ENCODE peak calls at places on chromosomes 5 and 9, in five cellular contexts. M is RWPE2, G is AG04449, N is Peyer's patch, B is GM20000. P is an unnamed sample.

GRCh38 chr5:76041863-76042262 is 41.3 kb upstream of the SV2C start:
- DNase-seq in M (no peak), G (no peak), N (no peak), B (no peak), P (no peak)

GRCh38 chr5:71769265-71769664 is 50.2 kb downstream of the CARTPT start:
- DNase-seq in M (no peak), G (no peak), N (no peak), B (no peak), P (no peak)

GRCh38 chr5:89396262-89396975 is 513.4 kb upstream of the MEF2C start:
- DNase-seq in M (no peak), G (no peak), N (no peak), B (no peak), P (no peak)

GRCh38 chr9:68780735-68781134 is 75.7 kb downstream of the PIP5K1B start:
- DNase-seq in M (no peak), G (no peak), N (no peak), B (no peak), P (no peak)

GRCh38 chr5:54514841-54515432 is 2.6 kb upstream of the SNX18 start:
- DNase-seq in M (no peak), G (peak), N (no peak), B (no peak), P (no peak)

GRCh38 chr5:135265497-135266300 is 133.3 kb downstream of the MACROH2A1 start:
- DNase-seq in M (no peak), G (no peak), N (no peak), B (no peak), P (no peak)

GRCh38 chr5:142984016-142984415 is 213.8 kb downstream of the ARHGAP26 start:
- DNase-seq in M (no peak), G (no peak), N (no peak), B (no peak), P (no peak)

GRCh38 chr5:10656176-10656830 is 92.4 kb downstream of the ANKRD33B start:
- DNase-seq in M (peak), G (no peak), N (no peak), B (no peak), P (no peak)

GRCh38 chr9:70409800-70410199 is 4.7 kb downstream of the KLF9 start:
- DNase-seq in M (no peak), G (no peak), N (no peak), B (no peak), P (no peak)

GRCh38 chr9:15333376-15333881 is 26.4 kb upstream of the TTC39B start:
- DNase-seq in M (no peak), G (no peak), N (no peak), B (no peak), P (no peak)

DNA sequence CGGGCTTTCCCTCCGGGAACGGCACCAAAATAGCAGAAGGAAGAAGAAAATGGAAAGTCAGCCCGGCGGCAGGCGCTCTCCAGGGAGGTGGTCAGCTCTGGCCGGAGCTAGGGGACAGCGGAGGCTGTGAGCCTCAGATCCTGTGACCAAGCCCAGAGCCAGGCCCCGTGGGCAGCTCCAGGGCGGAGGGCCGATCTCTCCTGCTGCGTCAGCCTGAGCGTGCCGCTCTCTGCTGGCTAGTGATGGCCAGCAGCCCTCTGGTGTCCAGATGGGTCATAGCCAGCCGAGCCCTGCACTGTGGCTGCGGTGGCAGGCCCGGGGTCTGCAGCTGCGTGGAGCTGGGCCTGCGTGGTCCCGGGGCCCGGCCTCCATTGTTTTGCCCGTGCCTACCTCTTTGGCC is 16.9 kb upstream of the NRARP start:
- DNase-seq in M (peak), G (no peak), N (no peak), B (peak), P (peak)
- TF ChIP-seq CTCF in M (peak), G (peak), N (peak), B (no peak), P (peak)

GRCh38 chr5:148999741-149000140 is 63.1 kb downstream of the SH3TC2 start:
- DNase-seq in M (no peak), G (no peak), N (no peak), B (no peak), P (no peak)

GRCh38 chr5:148995791-148996190 is 67.1 kb downstream of the SH3TC2 start:
- DNase-seq in M (no peak), G (no peak), N (no peak), B (no peak), P (no peak)

GRCh38 chr5:148998174-148998797 is 64.6 kb downstream of the SH3TC2 start:
- DNase-seq in M (no peak), G (no peak), N (no peak), B (peak), P (no peak)

GRCh38 chr5:148993283-148993936 is 69.5 kb downstream of the SH3TC2 start:
- DNase-seq in M (no peak), G (no peak), N (no peak), B (no peak), P (no peak)

DNA sequence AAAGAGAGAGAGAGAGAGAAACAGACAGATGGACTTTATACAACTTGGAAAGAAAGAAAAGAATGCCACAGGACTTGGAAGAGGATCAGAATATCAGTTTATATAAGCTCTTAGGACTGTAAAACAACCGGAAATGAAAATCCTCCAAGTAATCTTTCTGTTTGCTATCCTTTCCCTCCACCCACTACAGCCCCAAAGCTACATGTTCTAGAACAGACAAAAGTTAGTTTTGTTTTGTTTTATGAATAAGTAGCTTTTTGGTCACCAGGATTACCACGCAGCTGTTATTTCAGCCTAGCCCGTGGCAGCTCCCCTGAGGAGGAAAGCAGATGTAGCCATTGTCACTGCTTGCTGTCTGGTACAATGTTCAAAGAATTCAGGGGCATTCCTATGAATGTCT is 66.6 kb downstream of the SH3TC2 start:
- DNase-seq in M (no peak), G (no peak), N (no peak), B (no peak), P (no peak)
- TF ChIP-seq CTCF in M (no peak), G (no peak), N (no peak), B (no peak), P (no peak)

GRCh38 chr9:98933185-98933584 is 10.5 kb upstream of the COL15A1 start:
- DNase-seq in M (no peak), G (no peak), N (no peak), B (no peak), P (no peak)
- TF ChIP-seq CTCF in M (no peak), G (no peak), N (no peak), B (no peak), P (no peak)

GRCh38 chr9:18920685-18921084 is 112.3 kb downstream of the SAXO1 start:
- DNase-seq in M (no peak), G (no peak), N (no peak), B (no peak), P (no peak)

GRCh38 chr9:18923671-18924430 is 109.2 kb downstream of the SAXO1 start:
- DNase-seq in M (no peak), G (no peak), N (no peak), B (no peak), P (no peak)

GRCh38 chr9:18923167-18923566 is 109.8 kb downstream of the SAXO1 start:
- DNase-seq in M (no peak), G (no peak), N (no peak), B (no peak), P (no peak)

GRCh38 chr9:18921677-18922076 is 111.3 kb downstream of the SAXO1 start:
- DNase-seq in M (no peak), G (no peak), N (no peak), B (no peak), P (no peak)

DNA sequence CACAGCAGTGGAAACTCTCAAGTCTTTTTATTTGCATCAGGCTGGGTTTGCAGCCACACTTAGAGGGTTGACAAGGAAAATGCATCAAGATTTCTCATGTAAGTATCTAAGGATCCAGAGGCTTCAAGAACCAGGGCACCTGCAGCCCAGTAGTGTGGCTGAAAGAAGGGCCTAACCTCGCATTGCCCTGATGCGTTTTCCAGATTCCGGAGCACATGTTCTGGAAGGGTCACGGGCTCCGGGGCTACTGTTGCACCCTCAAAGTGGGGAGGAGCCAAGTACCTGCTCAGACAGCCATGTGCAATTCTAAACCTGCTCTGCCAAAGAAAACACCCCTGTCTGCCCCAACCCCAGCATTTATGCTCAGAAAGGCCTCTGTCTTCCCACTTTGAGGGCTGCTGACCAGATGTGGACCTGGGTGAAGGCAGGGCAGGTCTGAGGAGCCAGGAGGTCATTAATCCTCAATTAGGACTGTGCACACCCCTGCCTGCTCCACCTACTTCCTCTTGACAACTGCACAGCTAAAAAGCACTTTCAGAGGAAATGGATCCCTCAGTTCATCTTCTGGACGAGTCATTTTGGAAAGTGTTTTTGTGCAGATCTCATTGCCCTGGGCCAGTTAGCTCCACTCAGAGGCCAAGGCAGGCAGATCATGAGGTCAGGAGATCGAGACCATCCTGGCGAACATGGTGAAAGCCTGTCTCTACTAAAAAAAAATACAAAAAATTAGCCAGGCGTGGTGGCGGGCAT is 110.7 kb downstream of the SAXO1 start:
- DNase-seq in M (no peak), G (no peak), N (no peak), B (no peak), P (no peak)
- TF ChIP-seq CTCF in M (no peak), G (no peak), N (no peak), B (no peak), P (no peak)

GRCh38 chr9:129783516-129784361 is 19.2 kb upstream of the TOR1B start:
- DNase-seq in M (no peak), G (no peak), N (no peak), B (peak), P (no peak)
- TF ChIP-seq CTCF in M (peak), G (peak), N (peak), B (peak), P (peak)

GRCh38 chr9:1619915-1620705 is 395.0 kb upstream of the SMARCA2 start:
- DNase-seq in M (no peak), G (no peak), N (no peak), B (no peak), P (no peak)
- TF ChIP-seq CTCF in M (peak), G (no peak), N (no peak), B (no peak), P (no peak)

DNA sequence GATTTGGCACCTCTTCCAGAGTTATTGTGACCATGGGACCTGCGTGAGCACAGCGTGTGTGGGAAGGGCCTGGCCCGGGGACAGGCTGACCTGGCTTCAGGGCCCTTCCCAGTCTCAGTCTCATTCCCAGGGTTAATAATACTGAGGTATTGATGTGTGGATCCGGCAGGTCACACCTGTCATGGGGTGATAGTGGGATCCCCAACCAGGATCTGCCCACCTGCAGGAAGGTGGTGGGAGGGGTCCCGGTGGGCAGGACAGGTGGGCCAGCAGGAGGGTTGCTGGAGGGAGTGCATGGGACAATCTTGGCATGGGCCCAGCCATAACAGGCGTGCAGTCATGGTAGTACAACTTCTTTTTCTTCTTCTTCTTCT is 55.4 kb downstream of the COL15A1 start:
- DNase-seq in M (no peak), G (no peak), N (no peak), B (no peak), P (no peak)
- TF ChIP-seq CTCF in M (peak), G (no peak), N (no peak), B (no peak), P (no peak)